ENCODE peak calls at places on chromosomes 2 and 18, in six cellular contexts. One of them, this sample, is unnamed.
A peak's percentile ranks its signal among the peaks of the same experiment; 100 is the strongest.

GRCh38 chr2:144111443-144111842 is 408.5 kb downstream of the ZEB2 start:
- DNase-seq in neuronal stem cell: no peak
- DNase-seq in IMR-90: peak; percentile 90
- DNase-seq in mesendoderm: no peak
- DNase-seq in H9: no peak
- DNase-seq in H1: no peak
- DNase-seq in this sample: peak; percentile 81

GRCh38 chr2:120880381-120880780 is 144.7 kb downstream of the GLI2 start:
- DNase-seq in neuronal stem cell: no peak
- DNase-seq in IMR-90: peak; percentile 74
- DNase-seq in mesendoderm: no peak
- DNase-seq in H9: no peak
- DNase-seq in H1: no peak
- DNase-seq in this sample: peak; percentile 69

GRCh38 chr2:20208487-20208882 is 16.4 kb downstream of the SDC1 start:
- DNase-seq in neuronal stem cell: no peak
- DNase-seq in IMR-90: no peak
- DNase-seq in mesendoderm: no peak
- DNase-seq in H9: no peak
- DNase-seq in H1: no peak
- DNase-seq in this sample: peak; percentile 74

GRCh38 chr2:230925879-230926765 is 1.1 kb upstream of the GPR55 start:
- DNase-seq in neuronal stem cell: no peak
- DNase-seq in IMR-90: no peak
- DNase-seq in mesendoderm: peak; percentile 57
- DNase-seq in H9: peak; percentile 46
- DNase-seq in H1: no peak
- DNase-seq in this sample: no peak

GRCh38 chr2:178331474-178332431 is 119.2 kb downstream of the PRKRA start:
- DNase-seq in neuronal stem cell: no peak
- DNase-seq in IMR-90: no peak
- DNase-seq in mesendoderm: no peak
- DNase-seq in H9: no peak
- DNase-seq in H1: no peak
- DNase-seq in this sample: no peak

GRCh38 chr2:47984041-47984440 is 77.7 kb upstream of the FBXO11 start:
- DNase-seq in neuronal stem cell: no peak
- DNase-seq in IMR-90: no peak
- DNase-seq in mesendoderm: no peak
- DNase-seq in H9: no peak
- DNase-seq in H1: no peak
- DNase-seq in this sample: peak; percentile 21

GRCh38 chr2:234178309-234179030 is 128.0 kb downstream of the SPP2 start:
- DNase-seq in neuronal stem cell: no peak
- DNase-seq in IMR-90: peak; percentile 10
- DNase-seq in mesendoderm: peak; percentile 31
- DNase-seq in H9: no peak
- DNase-seq in H1: no peak
- DNase-seq in this sample: peak; percentile 13

GRCh38 chr2:80132284-80132683 is 172.3 kb downstream of the LRRTM1 start:
- DNase-seq in neuronal stem cell: no peak
- DNase-seq in IMR-90: no peak
- DNase-seq in mesendoderm: no peak
- DNase-seq in H9: no peak
- DNase-seq in H1: no peak
- DNase-seq in this sample: no peak

GRCh38 chr2:88452151-88452851 is at the start of gene FOXI3:
- DNase-seq in neuronal stem cell: peak; percentile 31
- DNase-seq in IMR-90: no peak
- DNase-seq in mesendoderm: peak; percentile 63
- DNase-seq in H9: peak; percentile 54
- DNase-seq in H1: peak; percentile 76
- DNase-seq in this sample: no peak

GRCh38 chr18:36933552-36933951 is 104.6 kb downstream of the KIAA1328 start:
- DNase-seq in neuronal stem cell: no peak
- DNase-seq in IMR-90: no peak
- DNase-seq in mesendoderm: no peak
- DNase-seq in H9: no peak
- DNase-seq in H1: no peak
- DNase-seq in this sample: no peak

GRCh38 chr2:69902213-69902922 is 8.6 kb downstream of the SNRNP27 start:
- DNase-seq in neuronal stem cell: no peak
- DNase-seq in IMR-90: no peak
- DNase-seq in mesendoderm: no peak
- DNase-seq in H9: no peak
- DNase-seq in H1: no peak
- DNase-seq in this sample: no peak

GRCh38 chr18:905307-905947 is 756 bp downstream of the ADCYAP1 start:
- DNase-seq in neuronal stem cell: no peak
- DNase-seq in IMR-90: no peak
- DNase-seq in mesendoderm: peak; percentile 14
- DNase-seq in H9: peak; percentile 34
- DNase-seq in H1: peak; percentile 63
- DNase-seq in this sample: no peak

GRCh38 chr2:127625146-127625943 is 20.6 kb upstream of the GPR17 start:
- DNase-seq in neuronal stem cell: no peak
- DNase-seq in IMR-90: no peak
- DNase-seq in mesendoderm: no peak
- DNase-seq in H9: no peak
- DNase-seq in H1: no peak
- DNase-seq in this sample: no peak

GRCh38 chr2:230430957-230431635 is 15.1 kb downstream of the SP100 start:
- DNase-seq in neuronal stem cell: no peak
- DNase-seq in IMR-90: no peak
- DNase-seq in mesendoderm: no peak
- DNase-seq in H9: no peak
- DNase-seq in H1: no peak
- DNase-seq in this sample: no peak

GRCh38 chr18:2657788-2658458 is 2.4 kb downstream of the SMCHD1 start:
- DNase-seq in neuronal stem cell: no peak
- DNase-seq in IMR-90: peak; percentile 94
- DNase-seq in mesendoderm: peak; percentile 10
- DNase-seq in H9: no peak
- DNase-seq in H1: no peak
- DNase-seq in this sample: peak; percentile 96

GRCh38 chr2:207767461-207768167 is 2.1 kb downstream of the FZD5 start:
- DNase-seq in neuronal stem cell: peak; percentile 62
- DNase-seq in IMR-90: no peak
- DNase-seq in mesendoderm: peak; percentile 79
- DNase-seq in H9: peak; percentile 71
- DNase-seq in H1: no peak
- DNase-seq in this sample: peak; percentile 29

GRCh38 chr2:203498161-203498560 is 36.9 kb downstream of the RAPH1 start:
- DNase-seq in neuronal stem cell: no peak
- DNase-seq in IMR-90: peak; percentile 89
- DNase-seq in mesendoderm: no peak
- DNase-seq in H9: no peak
- DNase-seq in H1: no peak
- DNase-seq in this sample: peak; percentile 81

GRCh38 chr2:188327518-188328205 is 36.0 kb downstream of the GULP1 start:
- DNase-seq in neuronal stem cell: no peak
- DNase-seq in IMR-90: no peak
- DNase-seq in mesendoderm: no peak
- DNase-seq in H9: no peak
- DNase-seq in H1: no peak
- DNase-seq in this sample: no peak

GRCh38 chr2:1492696-1493095 is 79.4 kb downstream of the TPO start:
- DNase-seq in neuronal stem cell: no peak
- DNase-seq in IMR-90: no peak
- DNase-seq in mesendoderm: no peak
- DNase-seq in H9: no peak
- DNase-seq in H1: no peak
- DNase-seq in this sample: no peak
- H2BK15ac ChIP-seq in neuronal stem cell: no peak overlapping the region
- H2BK15ac ChIP-seq in IMR-90: no peak overlapping the region
- H2BK15ac ChIP-seq in mesendoderm: no peak overlapping the region
- H2BK15ac ChIP-seq in H9: no peak overlapping the region
- H2BK15ac ChIP-seq in H1: no peak overlapping the region
- H2BK15ac ChIP-seq in this sample: no peak overlapping the region

GRCh38 chr2:172100080-172101007 is 2.4 kb downstream of the DLX2 start:
- DNase-seq in neuronal stem cell: peak; percentile 37
- DNase-seq in IMR-90: no peak
- DNase-seq in mesendoderm: peak; percentile 65
- DNase-seq in H9: no peak
- DNase-seq in H1: peak; percentile 73
- DNase-seq in this sample: no peak
- H3K79me1 ChIP-seq in neuronal stem cell: no peaks in the 10 kb centered on the region
- H3K79me1 ChIP-seq in IMR-90: no peaks in the 10 kb centered on the region
- H3K79me1 ChIP-seq in mesendoderm: no peaks in the 10 kb centered on the region
- H3K79me1 ChIP-seq in H9: no peaks in the 10 kb centered on the region
- H3K79me1 ChIP-seq in H1: no peaks in the 10 kb centered on the region
- H3K79me1 ChIP-seq in this sample: no peaks in the 10 kb centered on the region

GRCh38 chr18:6775237-6775636 is 45.7 kb downstream of the ARHGAP28 start:
- DNase-seq in neuronal stem cell: no peak
- DNase-seq in IMR-90: no peak
- DNase-seq in mesendoderm: no peak
- DNase-seq in H9: no peak
- DNase-seq in H1: no peak
- DNase-seq in this sample: no peak
- H2BK15ac ChIP-seq in neuronal stem cell: no peak overlapping the region
- H2BK15ac ChIP-seq in IMR-90: peak overlapping the region; percentile 86
- H2BK15ac ChIP-seq in mesendoderm: no peak overlapping the region
- H2BK15ac ChIP-seq in H9: no peak overlapping the region
- H2BK15ac ChIP-seq in H1: no peak overlapping the region
- H2BK15ac ChIP-seq in this sample: no peak overlapping the region

GRCh38 chr2:172090947-172091625 is 5.8 kb downstream of the DLX1 start:
- DNase-seq in neuronal stem cell: peak; percentile 24
- DNase-seq in IMR-90: no peak
- DNase-seq in mesendoderm: peak; percentile 26
- DNase-seq in H9: peak; percentile 42
- DNase-seq in H1: peak; percentile 54
- DNase-seq in this sample: no peak

GRCh38 chr2:172091626-172092566 is 6.6 kb downstream of the DLX1 start:
- DNase-seq in neuronal stem cell: no peak
- DNase-seq in IMR-90: no peak
- DNase-seq in mesendoderm: no peak
- DNase-seq in H9: no peak
- DNase-seq in H1: no peak
- DNase-seq in this sample: no peak

GRCh38 chr2:172094319-172095145 is 8.2 kb downstream of the DLX2 start:
- DNase-seq in neuronal stem cell: peak; percentile 38
- DNase-seq in IMR-90: no peak
- DNase-seq in mesendoderm: peak; percentile 40
- DNase-seq in H9: no peak
- DNase-seq in H1: peak; percentile 81
- DNase-seq in this sample: no peak

GRCh38 chr2:172093416-172094318 is 8.4 kb downstream of the DLX1 start:
- DNase-seq in neuronal stem cell: no peak
- DNase-seq in IMR-90: no peak
- DNase-seq in mesendoderm: no peak
- DNase-seq in H9: no peak
- DNase-seq in H1: no peak
- DNase-seq in this sample: no peak

DNA sequence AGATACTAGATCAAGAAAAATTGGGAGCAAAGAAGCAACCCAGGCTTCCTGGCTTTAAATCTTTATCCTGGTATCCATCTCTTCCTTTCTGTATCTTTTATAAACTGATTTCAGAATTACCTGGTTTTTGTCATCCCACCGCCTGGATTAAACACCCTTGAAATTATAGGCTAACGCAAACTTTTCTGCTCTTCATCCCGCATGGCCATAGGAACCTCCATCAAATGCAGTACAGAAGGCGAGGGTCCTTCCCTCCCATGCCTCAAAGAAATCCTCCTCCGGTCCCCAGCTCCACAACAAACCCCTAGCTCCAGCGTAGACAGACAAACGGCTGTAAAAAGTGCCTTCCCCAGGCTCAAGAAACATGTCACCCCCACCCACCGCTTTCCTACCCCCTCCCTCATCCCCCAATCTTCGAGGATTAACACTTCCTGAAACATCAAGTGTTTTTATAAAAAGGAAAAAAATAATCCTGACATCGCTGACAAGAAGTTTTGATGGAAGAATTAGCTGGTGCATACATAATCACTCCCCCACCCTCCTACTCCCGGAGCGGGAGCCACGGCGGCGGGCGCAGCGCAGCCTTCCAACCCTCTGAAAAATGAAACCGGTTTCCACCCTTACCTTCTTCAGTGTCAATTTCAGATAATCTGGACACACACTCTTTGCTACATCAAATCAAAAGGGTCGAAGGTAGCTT is 7.6 kb downstream of the DLX1 start:
- DNase-seq in neuronal stem cell: peak; percentile 44
- DNase-seq in IMR-90: no peak
- DNase-seq in mesendoderm: no peak
- DNase-seq in H9: no peak
- DNase-seq in H1: peak; percentile 51
- DNase-seq in this sample: no peak
- H3K79me1 ChIP-seq in neuronal stem cell: no peaks in the 10 kb centered on the region
- H3K79me1 ChIP-seq in IMR-90: no peaks in the 10 kb centered on the region
- H3K79me1 ChIP-seq in mesendoderm: no peaks in the 10 kb centered on the region
- H3K79me1 ChIP-seq in H9: no peaks in the 10 kb centered on the region
- H3K79me1 ChIP-seq in H1: no peaks in the 10 kb centered on the region
- H3K79me1 ChIP-seq in this sample: no peaks in the 10 kb centered on the region

DNA sequence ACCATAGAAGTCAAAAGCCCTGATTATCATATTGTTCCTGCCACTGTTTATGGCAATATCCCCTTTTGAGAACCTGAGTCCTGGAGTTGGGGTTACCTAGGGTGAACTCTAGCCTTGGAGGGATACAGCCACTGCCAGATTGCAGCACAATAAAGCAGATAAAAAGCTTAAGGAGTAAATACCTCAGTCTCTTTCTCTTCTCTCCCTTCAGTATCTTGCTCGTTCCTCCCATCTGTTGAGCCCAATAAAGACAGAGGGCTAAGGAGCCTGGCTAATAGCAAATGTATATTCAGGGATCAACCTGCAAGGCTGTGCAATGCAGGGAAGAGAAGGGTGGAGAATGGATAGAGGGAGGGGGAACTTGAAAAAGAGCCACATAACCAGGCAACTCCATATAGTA is 8.0 kb upstream of the DPP4 start:
- DNase-seq in neuronal stem cell: no peak
- DNase-seq in IMR-90: no peak
- DNase-seq in mesendoderm: no peak
- DNase-seq in H9: no peak
- DNase-seq in H1: no peak
- DNase-seq in this sample: no peak
- H2BK15ac ChIP-seq in neuronal stem cell: no peak overlapping the region
- H2BK15ac ChIP-seq in IMR-90: no peak overlapping the region
- H2BK15ac ChIP-seq in mesendoderm: no peak overlapping the region
- H2BK15ac ChIP-seq in H9: no peak overlapping the region
- H2BK15ac ChIP-seq in H1: no peak overlapping the region
- H2BK15ac ChIP-seq in this sample: no peak overlapping the region

This sample was measured in mesenchymal stem cell.